ENCODE peak calls at places on chromosomes 3 and 15, in nine cellular contexts. X is anterior cingulate cortex; W is hypothalamus; S is fibroblast of pulmonary artery; J is A549; V is stimulated activated naive B cell treated with anti-CD40 and anti-IgM and Interleukin-4, amounts not matched to agents 10 μg/mL and 1 μg/mL and 100 μg/mL, for 72 hours; L is DMS79 treated with DMSO at 0.1 percent for 48 hours; N is A172; A is EL. G is an unnamed sample.

GRCh38 chr3:47007482-47008257 is 28.2 kb downstream of the NBEAL2 start:
- DNase-seq in X (no peak), W (no peak), S (no peak), J (no peak), V (no peak), L (no peak), N (no peak), A (no peak), G (no peak)

GRCh38 chr3:115402651-115403050 is 220.7 kb upstream of the GAP43 start:
- DNase-seq in X (no peak), W (no peak), S (no peak), J (no peak), V (no peak), L (no peak), N (no peak), A (peak; percentile 28), G (no peak)

GRCh38 chr3:44482721-44483120 is 5.3 kb upstream of the ZNF445 start:
- DNase-seq in X (no peak), W (no peak), S (no peak), J (no peak), V (no peak), L (no peak), N (no peak), A (no peak), G (no peak)

GRCh38 chr3:14169871-14170270 is 8.5 kb downstream of the XPC start:
- DNase-seq in X (no peak), W (no peak), S (no peak), J (no peak), V (no peak), L (no peak), N (no peak), A (peak; percentile 17), G (no peak)

GRCh38 chr15:41603941-41604660 is 45.1 kb downstream of the TYRO3 start:
- DNase-seq in X (peak; percentile 74), W (no peak), S (peak; percentile 89), J (peak; percentile 76), V (peak; percentile 21), L (peak; percentile 33), N (peak; percentile 62), A (peak; percentile 84), G (peak; percentile 47)

GRCh38 chr3:114323546-114324254 is 29.9 kb downstream of the TIGIT start:
- DNase-seq in X (no peak), W (no peak), S (no peak), J (peak; percentile 9), V (no peak), L (no peak), N (no peak), A (no peak), G (no peak)

GRCh38 chr3:12222765-12223485 is 64.2 kb upstream of the TIMP4 start:
- DNase-seq in X (no peak), W (no peak), S (peak; percentile 75), J (peak; percentile 21), V (no peak), L (no peak), N (peak; percentile 23), A (peak; percentile 70), G (no peak)

GRCh38 chr15:26891448-26891881 is 24.6 kb downstream of the GABRA5 start:
- DNase-seq in X (peak; percentile 47), W (peak; percentile 14), S (peak; percentile 71), J (peak; percentile 70), V (peak; percentile 50), L (peak; percentile 67), N (peak; percentile 28), A (peak; percentile 26), G (peak; percentile 69)

GRCh38 chr3:69079269-69080159 is 651 bp downstream of the UBA3 start:
- DNase-seq in X (no peak), W (no peak), S (no peak), J (no peak), V (no peak), L (no peak), N (peak; percentile 15), A (no peak), G (no peak)

GRCh38 chr15:59244337-59244736 is 37.7 kb downstream of the LDHAL6B start:
- DNase-seq in X (no peak), W (no peak), S (no peak), J (no peak), V (peak; percentile 35), L (no peak), N (no peak), A (no peak), G (no peak)

GRCh38 chr15:76274821-76275220 is 36.4 kb downstream of the ETFA start:
- DNase-seq in X (no peak), W (no peak), S (no peak), J (no peak), V (no peak), L (no peak), N (no peak), A (no peak), G (no peak)

GRCh38 chr15:98683821-98684220 is 35.5 kb downstream of the IGF1R start:
- DNase-seq in X (no peak), W (no peak), S (no peak), J (no peak), V (no peak), L (no peak), N (no peak), A (no peak), G (no peak)

GRCh38 chr3:54951405-54951804 is 23.5 kb upstream of the LRTM1 start:
- DNase-seq in X (peak; percentile 16), W (no peak), S (peak; percentile 90), J (peak; percentile 3), V (no peak), L (no peak), N (peak; percentile 82), A (peak; percentile 92), G (no peak)

GRCh38 chr3:112519424-112520001 is 20.2 kb upstream of the BTLA start:
- DNase-seq in X (peak; percentile 1), W (no peak), S (peak; percentile 91), J (peak; percentile 73), V (no peak), L (peak; percentile 26), N (peak; percentile 69), A (peak; percentile 61), G (no peak)

GRCh38 chr15:65550681-65551098 is 20.4 kb downstream of the HACD3 start:
- DNase-seq in X (no peak), W (no peak), S (peak; percentile 25), J (no peak), V (no peak), L (no peak), N (no peak), A (peak; percentile 33), G (no peak)

GRCh38 chr15:26670116-26670515 is 102.8 kb downstream of the GABRB3 start:
- DNase-seq in X (no peak), W (no peak), S (no peak), J (no peak), V (no peak), L (no peak), N (no peak), A (no peak), G (no peak)

GRCh38 chr15:90201944-90202375 is 830 bp downstream of the SEMA4B start:
- DNase-seq in X (no peak), W (no peak), S (no peak), J (no peak), V (no peak), L (no peak), N (no peak), A (peak; percentile 17), G (no peak)

GRCh38 chr15:60396964-60397771 is 618 bp downstream of the ANXA2 start:
- DNase-seq in X (no peak), W (no peak), S (peak; percentile 61), J (peak; percentile 87), V (peak; percentile 50), L (peak; percentile 29), N (peak; percentile 84), A (peak; percentile 79), G (no peak)

GRCh38 chr3:159170436-159171003 is 368.7 kb downstream of the MFSD1 start:
- DNase-seq in X (no peak), W (no peak), S (no peak), J (no peak), V (no peak), L (no peak), N (no peak), A (peak; percentile 66), G (no peak)

GRCh38 chr15:26758079-26758478 is 14.8 kb downstream of the GABRB3 start:
- DNase-seq in X (no peak), W (no peak), S (no peak), J (no peak), V (no peak), L (no peak), N (no peak), A (no peak), G (no peak)

GRCh38 chr3:197542741-197543454 is 12.9 kb downstream of the BDH1 start:
- DNase-seq in X (peak; percentile 5), W (no peak), S (no peak), J (no peak), V (no peak), L (no peak), N (no peak), A (no peak), G (no peak)

GRCh38 chr3:126677862-126678549 is 23.1 kb upstream of the TXNRD3 start:
- DNase-seq in X (no peak), W (no peak), S (no peak), J (no peak), V (no peak), L (peak; percentile 50), N (no peak), A (no peak), G (no peak)

GRCh38 chr3:159137966-159138365 is 336.1 kb downstream of the MFSD1 start:
- DNase-seq in X (no peak), W (no peak), S (no peak), J (no peak), V (no peak), L (no peak), N (no peak), A (no peak), G (no peak)

GRCh38 chr15:95520511-95520910 is 810.0 kb upstream of the NR2F2 start:
- DNase-seq in X (no peak), W (no peak), S (no peak), J (no peak), V (no peak), L (no peak), N (peak; percentile 66), A (peak; percentile 37), G (no peak)

GRCh38 chr3:116198087-116198486 is 247.2 kb downstream of the LSAMP start:
- DNase-seq in X (no peak), W (no peak), S (no peak), J (no peak), V (no peak), L (no peak), N (no peak), A (no peak), G (no peak)

GRCh38 chr15:38795471-38796245 is 231.0 kb upstream of the RASGRP1 start:
- DNase-seq in X (no peak), W (no peak), S (peak; percentile 55), J (no peak), V (no peak), L (no peak), N (no peak), A (peak; percentile 23), G (no peak)

GRCh38 chr3:46871222-46871621 is 6.3 kb upstream of the PTH1R start:
- DNase-seq in X (no peak), W (no peak), S (peak; percentile 48), J (no peak), V (no peak), L (no peak), N (no peak), A (no peak), G (no peak)

GRCh38 chr3:104873331-104873730 is 493.4 kb upstream of the ALCAM start:
- DNase-seq in X (no peak), W (no peak), S (peak; percentile 74), J (no peak), V (no peak), L (no peak), N (peak; percentile 4), A (peak; percentile 72), G (no peak)

GRCh38 chr15:64461577-64462162 is 1.3 kb downstream of the ZNF609 start:
- DNase-seq in X (peak; percentile 43), W (no peak), S (peak; percentile 49), J (peak; percentile 20), V (no peak), L (peak; percentile 12), N (no peak), A (no peak), G (no peak)

GRCh38 chr3:129947916-129948315 is 26.6 kb upstream of the TRH start:
- DNase-seq in X (no peak), W (no peak), S (no peak), J (no peak), V (no peak), L (no peak), N (no peak), A (no peak), G (no peak)

GRCh38 chr15:34999906-35000305 is 11.8 kb upstream of the ZNF770 start:
- DNase-seq in X (no peak), W (no peak), S (no peak), J (no peak), V (no peak), L (no peak), N (no peak), A (no peak), G (no peak)